ENCODE peak calls at places on chromosomes 4 and X, in five cellular contexts. One of them, this sample, is unnamed.

GRCh38 chrX:125131146-125131545 is 188.5 kb upstream of the TEX13C start:
- DNase-seq in cardiac muscle cell: no peak
- DNase-seq in adrenal gland: no peak
- DNase-seq in sigmoid colon: no peak
- DNase-seq in esophagus squamous epithelium: no peak
- DNase-seq in this sample: peak; percentile 19

GRCh38 chrX:115650916-115651315 is 89.9 kb downstream of the PLS3 start:
- DNase-seq in cardiac muscle cell: peak; percentile 46
- DNase-seq in sigmoid colon: no peak
- DNase-seq in esophagus squamous epithelium: no peak
- DNase-seq in adrenal gland: peak; percentile 56
- DNase-seq in this sample: peak; percentile 8

GRCh38 chrX:10168226-10168625 is 11.5 kb downstream of the CLCN4 start:
- DNase-seq in esophagus squamous epithelium: no peak
- DNase-seq in cardiac muscle cell: peak; percentile 51
- DNase-seq in adrenal gland: no peak
- DNase-seq in sigmoid colon: peak; percentile 57
- DNase-seq in this sample: no peak

GRCh38 chr4:41406051-41406516 is 131.9 kb upstream of the LIMCH1 start:
- DNase-seq in cardiac muscle cell: no peak
- DNase-seq in adrenal gland: no peak
- DNase-seq in sigmoid colon: no peak
- DNase-seq in esophagus squamous epithelium: no peak
- DNase-seq in this sample: no peak

GRCh38 chr4:168550071-168550766 is 53.4 kb downstream of the PALLD start:
- DNase-seq in cardiac muscle cell: no peak
- DNase-seq in adrenal gland: no peak
- DNase-seq in sigmoid colon: no peak
- DNase-seq in esophagus squamous epithelium: no peak
- DNase-seq in this sample: no peak

GRCh38 chr4:177393236-177393635 is 49.0 kb downstream of the AGA start:
- DNase-seq in esophagus squamous epithelium: no peak
- DNase-seq in cardiac muscle cell: no peak
- DNase-seq in sigmoid colon: no peak
- DNase-seq in adrenal gland: no peak
- DNase-seq in this sample: no peak

GRCh38 chrX:46912098-46912672 is at the start of gene JADE3:
- DNase-seq in esophagus squamous epithelium: no peak
- DNase-seq in adrenal gland: peak; percentile 85
- DNase-seq in sigmoid colon: peak; percentile 85
- DNase-seq in cardiac muscle cell: peak; percentile 84
- DNase-seq in this sample: peak; percentile 71

GRCh38 chr4:187811586-187811985 is 184.0 kb upstream of the ZFP42 start:
- DNase-seq in esophagus squamous epithelium: no peak
- DNase-seq in sigmoid colon: no peak
- DNase-seq in adrenal gland: no peak
- DNase-seq in cardiac muscle cell: no peak
- DNase-seq in this sample: no peak

GRCh38 chr4:68209003-68209402 is 36.5 kb downstream of the TMPRSS11B start:
- DNase-seq in cardiac muscle cell: no peak
- DNase-seq in sigmoid colon: no peak
- DNase-seq in esophagus squamous epithelium: no peak
- DNase-seq in adrenal gland: no peak
- DNase-seq in this sample: no peak

GRCh38 chr4:176882201-176882600 is 89.5 kb upstream of the VEGFC start:
- DNase-seq in cardiac muscle cell: no peak
- DNase-seq in esophagus squamous epithelium: no peak
- DNase-seq in adrenal gland: no peak
- DNase-seq in sigmoid colon: no peak
- DNase-seq in this sample: no peak

GRCh38 chr4:131061734-131062133 is 1965.8 kb downstream of the C4orf33 start:
- DNase-seq in sigmoid colon: no peak
- DNase-seq in esophagus squamous epithelium: no peak
- DNase-seq in cardiac muscle cell: no peak
- DNase-seq in adrenal gland: no peak
- DNase-seq in this sample: no peak

GRCh38 chrX:54246866-54247265 is 63.8 kb upstream of the FAM120C start:
- DNase-seq in cardiac muscle cell: no peak
- DNase-seq in sigmoid colon: no peak
- DNase-seq in esophagus squamous epithelium: no peak
- DNase-seq in adrenal gland: no peak
- DNase-seq in this sample: no peak

GRCh38 chr4:76589402-76589801 is 154.4 kb downstream of the SHROOM3 start:
- DNase-seq in cardiac muscle cell: peak; percentile 58
- DNase-seq in esophagus squamous epithelium: no peak
- DNase-seq in adrenal gland: no peak
- DNase-seq in sigmoid colon: no peak
- DNase-seq in this sample: no peak

GRCh38 chr4:166279261-166279660 is 406.2 kb downstream of the TLL1 start:
- DNase-seq in adrenal gland: no peak
- DNase-seq in sigmoid colon: no peak
- DNase-seq in esophagus squamous epithelium: no peak
- DNase-seq in cardiac muscle cell: no peak
- DNase-seq in this sample: no peak

GRCh38 chr4:107718351-107718965 is 1.6 kb downstream of the PAPSS1 start:
- DNase-seq in esophagus squamous epithelium: no peak
- DNase-seq in sigmoid colon: no peak
- DNase-seq in cardiac muscle cell: peak; percentile 57
- DNase-seq in adrenal gland: no peak
- DNase-seq in this sample: peak; percentile 65

GRCh38 chr4:153641532-153641931 is 42.5 kb upstream of the TLR2 start:
- DNase-seq in adrenal gland: no peak
- DNase-seq in cardiac muscle cell: no peak
- DNase-seq in esophagus squamous epithelium: no peak
- DNase-seq in sigmoid colon: no peak
- DNase-seq in this sample: no peak

GRCh38 chrX:129310000-129310399 is 213.3 kb downstream of the SMARCA1 start:
- DNase-seq in sigmoid colon: no peak
- DNase-seq in esophagus squamous epithelium: no peak
- DNase-seq in cardiac muscle cell: no peak
- DNase-seq in adrenal gland: no peak
- DNase-seq in this sample: no peak

GRCh38 chr4:114598191-114599121 is at the start of gene UGT8:
- DNase-seq in adrenal gland: no peak
- DNase-seq in cardiac muscle cell: peak; percentile 22
- DNase-seq in sigmoid colon: no peak
- DNase-seq in esophagus squamous epithelium: peak; percentile 0
- DNase-seq in this sample: peak; percentile 82

GRCh38 chrX:133185938-133186337 is 32.2 kb downstream of the TFDP3 start:
- DNase-seq in adrenal gland: no peak
- DNase-seq in cardiac muscle cell: no peak
- DNase-seq in esophagus squamous epithelium: no peak
- DNase-seq in sigmoid colon: no peak
- DNase-seq in this sample: no peak

GRCh38 chr4:71857713-71858451 is 74.0 kb upstream of the GC start:
- DNase-seq in sigmoid colon: no peak
- DNase-seq in cardiac muscle cell: no peak
- DNase-seq in adrenal gland: no peak
- DNase-seq in esophagus squamous epithelium: no peak
- DNase-seq in this sample: no peak

GRCh38 chrX:46662594-46662993 is 89.0 kb downstream of the CHST7 start:
- DNase-seq in sigmoid colon: no peak
- DNase-seq in esophagus squamous epithelium: no peak
- DNase-seq in adrenal gland: no peak
- DNase-seq in cardiac muscle cell: no peak
- DNase-seq in this sample: no peak

GRCh38 chr4:88843067-88843723 is 145.6 kb upstream of the NAP1L5 start:
- DNase-seq in cardiac muscle cell: no peak
- DNase-seq in sigmoid colon: no peak
- DNase-seq in adrenal gland: no peak
- DNase-seq in esophagus squamous epithelium: no peak
- DNase-seq in this sample: no peak

GRCh38 chr4:3248811-3249661 is at the start of gene MSANTD1:
- DNase-seq in esophagus squamous epithelium: no peak
- DNase-seq in adrenal gland: no peak
- DNase-seq in sigmoid colon: no peak
- DNase-seq in cardiac muscle cell: peak; percentile 50
- DNase-seq in this sample: no peak

GRCh38 chr4:71074452-71075299 is 81.2 kb downstream of the DCK start:
- DNase-seq in adrenal gland: no peak
- DNase-seq in sigmoid colon: no peak
- DNase-seq in cardiac muscle cell: no peak
- DNase-seq in esophagus squamous epithelium: no peak
- DNase-seq in this sample: no peak

GRCh38 chr4:139844459-139845036 is 178.9 kb downstream of the MGST2 start:
- DNase-seq in esophagus squamous epithelium: no peak
- DNase-seq in sigmoid colon: no peak
- DNase-seq in adrenal gland: no peak
- DNase-seq in cardiac muscle cell: no peak
- DNase-seq in this sample: no peak

GRCh38 chr4:68375667-68376559 is 26.0 kb upstream of the YTHDC1 start:
- DNase-seq in esophagus squamous epithelium: no peak
- DNase-seq in cardiac muscle cell: peak; percentile 64
- DNase-seq in adrenal gland: peak; percentile 64
- DNase-seq in sigmoid colon: no peak
- DNase-seq in this sample: peak; percentile 65

GRCh38 chrX:8404443-8404842 is 60.2 kb upstream of the VCX3B start:
- DNase-seq in adrenal gland: no peak
- DNase-seq in esophagus squamous epithelium: no peak
- DNase-seq in cardiac muscle cell: peak; percentile 60
- DNase-seq in sigmoid colon: no peak
- DNase-seq in this sample: no peak

GRCh38 chrX:109840585-109840984 is 107.5 kb upstream of the ACSL4 start:
- DNase-seq in adrenal gland: peak; percentile 62
- DNase-seq in sigmoid colon: peak; percentile 72
- DNase-seq in esophagus squamous epithelium: no peak
- DNase-seq in cardiac muscle cell: peak; percentile 97
- DNase-seq in this sample: no peak

GRCh38 chr4:22490718-22491330 is 25.0 kb downstream of the ADGRA3 start:
- DNase-seq in adrenal gland: no peak
- DNase-seq in esophagus squamous epithelium: no peak
- DNase-seq in cardiac muscle cell: no peak
- DNase-seq in sigmoid colon: no peak
- DNase-seq in this sample: no peak

GRCh38 chr4:24917076-24917856 is 4.4 kb upstream of the CCDC149 start:
- DNase-seq in esophagus squamous epithelium: no peak
- DNase-seq in sigmoid colon: no peak
- DNase-seq in adrenal gland: no peak
- DNase-seq in cardiac muscle cell: no peak
- DNase-seq in this sample: no peak

GRCh38 chrX:138709886-138710285 is 1.6 kb downstream of the FGF13 start:
- DNase-seq in cardiac muscle cell: no peak
- DNase-seq in esophagus squamous epithelium: no peak
- DNase-seq in adrenal gland: no peak
- DNase-seq in sigmoid colon: no peak
- DNase-seq in this sample: no peak

GRCh38 chr4:184506527-184507121 is 32.3 kb upstream of the IRF2 start:
- DNase-seq in esophagus squamous epithelium: peak; percentile 14
- DNase-seq in adrenal gland: no peak
- DNase-seq in cardiac muscle cell: no peak
- DNase-seq in sigmoid colon: no peak
- DNase-seq in this sample: peak; percentile 85
- TF ChIP-seq CTCF in esophagus squamous epithelium: peak; percentile 29
- TF ChIP-seq CTCF in adrenal gland: no peak
- TF ChIP-seq CTCF in cardiac muscle cell: no peak
- TF ChIP-seq CTCF in sigmoid colon: no peak
- TF ChIP-seq CTCF in this sample: peak; percentile 60

GRCh38 chr4:83112678-83113428 is 1.7 kb downstream of the PLAC8 start:
- DNase-seq in sigmoid colon: no peak
- DNase-seq in esophagus squamous epithelium: no peak
- DNase-seq in adrenal gland: no peak
- DNase-seq in cardiac muscle cell: no peak
- DNase-seq in this sample: no peak

GRCh38 chr4:83115000-83115399 is 471 bp upstream of the PLAC8 start:
- DNase-seq in cardiac muscle cell: peak; percentile 46
- DNase-seq in adrenal gland: no peak
- DNase-seq in sigmoid colon: no peak
- DNase-seq in esophagus squamous epithelium: no peak
- DNase-seq in this sample: no peak

GRCh38 chr4:83114576-83114975 is at the start of gene PLAC8:
- DNase-seq in esophagus squamous epithelium: no peak
- DNase-seq in sigmoid colon: no peak
- DNase-seq in cardiac muscle cell: peak; percentile 27
- DNase-seq in adrenal gland: no peak
- DNase-seq in this sample: no peak

GRCh38 chr4:83113429-83113786 is 1.1 kb downstream of the PLAC8 start:
- DNase-seq in sigmoid colon: no peak
- DNase-seq in adrenal gland: no peak
- DNase-seq in cardiac muscle cell: no peak
- DNase-seq in esophagus squamous epithelium: no peak
- DNase-seq in this sample: no peak

GRCh38 chr4:83115656-83116285 is 1.2 kb upstream of the PLAC8 start:
- DNase-seq in sigmoid colon: no peak
- DNase-seq in esophagus squamous epithelium: no peak
- DNase-seq in adrenal gland: no peak
- DNase-seq in cardiac muscle cell: no peak
- DNase-seq in this sample: no peak
- H3K27ac ChIP-seq in sigmoid colon: no peak overlapping the region
- H3K27ac ChIP-seq in esophagus squamous epithelium: no peak overlapping the region
- H3K27ac ChIP-seq in adrenal gland: no peak overlapping the region
- H3K27ac ChIP-seq in cardiac muscle cell: no peak overlapping the region
- H3K27ac ChIP-seq in this sample: no peak overlapping the region

GRCh38 chr4:163195247-163195765 is 28.6 kb upstream of the NAF1 start:
- DNase-seq in adrenal gland: no peak
- DNase-seq in cardiac muscle cell: peak; percentile 3
- DNase-seq in sigmoid colon: no peak
- DNase-seq in esophagus squamous epithelium: no peak
- DNase-seq in this sample: no peak

GRCh38 chr4:163193717-163194116 is 27.0 kb upstream of the NAF1 start:
- DNase-seq in cardiac muscle cell: no peak
- DNase-seq in sigmoid colon: no peak
- DNase-seq in adrenal gland: no peak
- DNase-seq in esophagus squamous epithelium: no peak
- DNase-seq in this sample: peak; percentile 2

GRCh38 chr4:163194593-163194992 is 27.9 kb upstream of the NAF1 start:
- DNase-seq in sigmoid colon: no peak
- DNase-seq in adrenal gland: no peak
- DNase-seq in esophagus squamous epithelium: no peak
- DNase-seq in cardiac muscle cell: no peak
- DNase-seq in this sample: no peak

GRCh38 chr4:163196904-163197505 is 30.3 kb upstream of the NAF1 start:
- DNase-seq in cardiac muscle cell: no peak
- DNase-seq in sigmoid colon: no peak
- DNase-seq in esophagus squamous epithelium: no peak
- DNase-seq in adrenal gland: no peak
- DNase-seq in this sample: no peak

GRCh38 chr4:163191999-163192398 is 25.3 kb upstream of the NAF1 start:
- DNase-seq in sigmoid colon: no peak
- DNase-seq in esophagus squamous epithelium: no peak
- DNase-seq in cardiac muscle cell: no peak
- DNase-seq in adrenal gland: no peak
- DNase-seq in this sample: peak; percentile 11
- TF ChIP-seq CTCF in sigmoid colon: no peak
- TF ChIP-seq CTCF in esophagus squamous epithelium: no peak
- TF ChIP-seq CTCF in cardiac muscle cell: peak; percentile 2
- TF ChIP-seq CTCF in adrenal gland: no peak
- TF ChIP-seq CTCF in this sample: peak; percentile 69

DNA sequence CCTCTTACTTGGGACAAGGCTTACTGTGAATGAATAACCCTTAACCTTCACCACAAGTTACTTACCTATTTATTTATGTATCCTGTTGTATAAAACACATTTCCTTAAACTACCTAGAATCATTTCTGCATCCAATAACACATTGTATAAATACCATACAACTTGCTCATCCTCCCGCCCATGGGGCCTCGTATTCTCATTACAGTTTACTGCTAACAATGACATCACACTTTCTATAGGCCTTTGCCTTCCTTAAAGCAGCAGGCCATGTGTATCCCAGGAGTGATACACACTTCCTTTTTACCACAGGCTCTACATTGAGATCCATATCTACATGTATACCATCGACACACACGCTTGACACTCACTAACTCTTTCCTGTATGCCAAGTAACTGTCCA is 178.8 kb downstream of the SLIT2 start:
- DNase-seq in adrenal gland: no peak
- DNase-seq in sigmoid colon: no peak
- DNase-seq in cardiac muscle cell: peak; percentile 36
- DNase-seq in esophagus squamous epithelium: no peak
- DNase-seq in this sample: no peak
- H3K27ac ChIP-seq in adrenal gland: no peak overlapping the region
- H3K27ac ChIP-seq in sigmoid colon: peak overlapping the region; percentile 77
- H3K27ac ChIP-seq in cardiac muscle cell: no peak overlapping the region
- H3K27ac ChIP-seq in esophagus squamous epithelium: no peak overlapping the region
- H3K27ac ChIP-seq in this sample: no peak overlapping the region